ENCODE peak calls at places on chromosomes 12 and 14, in six cellular contexts. One of them, this sample, is unnamed.

GRCh38 chr14:71070169-71070568 is 162.9 kb downstream of the PCNX1 start:
- DNase-seq in GM04504: no peak
- DNase-seq in RPMI8226: no peak
- DNase-seq in neural crest cell: no peak
- DNase-seq in LoVo: no peak
- DNase-seq in fibroblast of mammary gland: peak; percentile 64
- DNase-seq in this sample: peak; percentile 11

GRCh38 chr14:99872786-99873440 is 79.7 kb downstream of the EML1 start:
- DNase-seq in GM04504: no peak
- DNase-seq in RPMI8226: no peak
- DNase-seq in neural crest cell: no peak
- DNase-seq in LoVo: no peak
- DNase-seq in fibroblast of mammary gland: no peak
- DNase-seq in this sample: no peak

GRCh38 chr12:117360551-117361311 is 695 bp downstream of the NOS1 start:
- DNase-seq in GM04504: no peak
- DNase-seq in RPMI8226: no peak
- DNase-seq in neural crest cell: no peak
- DNase-seq in LoVo: no peak
- DNase-seq in fibroblast of mammary gland: no peak
- DNase-seq in this sample: no peak

GRCh38 chr14:57816568-57817284 is 49.2 kb downstream of the SLC35F4 start:
- DNase-seq in GM04504: no peak
- DNase-seq in RPMI8226: no peak
- DNase-seq in neural crest cell: no peak
- DNase-seq in LoVo: no peak
- DNase-seq in fibroblast of mammary gland: peak; percentile 70
- DNase-seq in this sample: peak; percentile 32

GRCh38 chr12:101086490-101086889 is 123.5 kb downstream of the SLC5A8 start:
- DNase-seq in GM04504: no peak
- DNase-seq in RPMI8226: peak; percentile 14
- DNase-seq in neural crest cell: no peak
- DNase-seq in LoVo: no peak
- DNase-seq in fibroblast of mammary gland: peak; percentile 61
- DNase-seq in this sample: no peak

GRCh38 chr14:90488256-90488655 is 91.4 kb downstream of the CALM1 start:
- DNase-seq in GM04504: no peak
- DNase-seq in RPMI8226: no peak
- DNase-seq in neural crest cell: no peak
- DNase-seq in LoVo: no peak
- DNase-seq in fibroblast of mammary gland: no peak
- DNase-seq in this sample: no peak

GRCh38 chr14:99257122-99257672 is 14.8 kb downstream of the BCL11B start:
- DNase-seq in GM04504: no peak
- DNase-seq in RPMI8226: no peak
- DNase-seq in neural crest cell: no peak
- DNase-seq in LoVo: no peak
- DNase-seq in fibroblast of mammary gland: no peak
- DNase-seq in this sample: no peak

GRCh38 chr12:108578264-108578663 is 15.9 kb downstream of the ISCU start:
- DNase-seq in GM04504: no peak
- DNase-seq in RPMI8226: no peak
- DNase-seq in neural crest cell: no peak
- DNase-seq in LoVo: no peak
- DNase-seq in fibroblast of mammary gland: no peak
- DNase-seq in this sample: no peak

GRCh38 chr12:39912211-39912980 is 193.5 kb downstream of the SLC2A13 start:
- DNase-seq in GM04504: no peak
- DNase-seq in RPMI8226: no peak
- DNase-seq in neural crest cell: no peak
- DNase-seq in LoVo: peak; percentile 40
- DNase-seq in fibroblast of mammary gland: no peak
- DNase-seq in this sample: peak; percentile 13

GRCh38 chr12:116164976-116165425 is 112.5 kb downstream of the MED13L start:
- DNase-seq in GM04504: no peak
- DNase-seq in RPMI8226: no peak
- DNase-seq in neural crest cell: no peak
- DNase-seq in LoVo: peak; percentile 68
- DNase-seq in fibroblast of mammary gland: peak; percentile 67
- DNase-seq in this sample: peak; percentile 67

This sample was measured in RWPE1.